ENCODE peak calls at places on chromosomes 3 and 15, in six cellular contexts. F is MCF 10A; P is GM03348; L is fibroblast of mammary gland; U is nucleus accumbens; N is stimulated activated CD4-positive, alpha-beta T cell treated with anti-CD3 and anti-CD28 coated beads, Interleukin-15, amount 100 ng/mL, for 48 hours. T is an unnamed sample.
A peak's percentile ranks its signal among the peaks of the same experiment; 100 is the strongest.

GRCh38 chr15:40696228-40696627 is 1.3 kb downstream of the RAD51 start:
- DNase-seq in N (no peak), L (no peak), P (no peak), F (no peak), U (no peak), T (no peak)

GRCh38 chr3:15616053-15616452 is 14.5 kb downstream of the BTD start:
- DNase-seq in U (no peak), P (no peak), N (no peak), F (peak; percentile 55), L (peak; percentile 69), T (no peak)

GRCh38 chr15:55703873-55704285 is 39.1 kb downstream of the PRTG start:
- DNase-seq in U (no peak), L (peak; percentile 21), F (no peak), N (no peak), P (peak; percentile 9), T (no peak)

GRCh38 chr3:72997421-72997961 is 880 bp downstream of the PPP4R2 start:
- DNase-seq in F (peak; percentile 70), P (peak; percentile 51), N (peak; percentile 19), U (no peak), L (peak; percentile 69), T (no peak)

GRCh38 chr3:126126811-126127431 is 43.0 kb upstream of the SLC41A3 start:
- DNase-seq in L (no peak), N (no peak), U (no peak), F (no peak), P (no peak), T (peak; percentile 19)

GRCh38 chr3:55406666-55407425 is 80.3 kb downstream of the WNT5A start:
- DNase-seq in P (no peak), N (no peak), F (no peak), U (no peak), L (peak; percentile 66), T (no peak)

GRCh38 chr15:73334086-73334485 is 34.7 kb downstream of the HCN4 start:
- DNase-seq in P (no peak), L (no peak), F (no peak), U (no peak), N (no peak), T (peak; percentile 21)

GRCh38 chr3:122457706-122458105 is 41.8 kb upstream of the WDR5B start:
- DNase-seq in U (no peak), L (no peak), F (no peak), P (no peak), N (no peak), T (no peak)

GRCh38 chr15:35784745-35785144 is 238.8 kb upstream of the DPH6 start:
- DNase-seq in N (no peak), P (no peak), L (no peak), U (no peak), F (no peak), T (no peak)

GRCh38 chr15:88337993-88338392 is 81.5 kb upstream of the NTRK3 start:
- DNase-seq in L (no peak), U (no peak), F (no peak), N (no peak), P (no peak), T (no peak)

GRCh38 chr3:20984594-20985207 is 766.3 kb downstream of the ZNF385D start:
- DNase-seq in U (no peak), N (no peak), L (no peak), F (no peak), P (no peak), T (no peak)

GRCh38 chr3:33181229-33181628 is 37.4 kb downstream of the SUSD5 start:
- DNase-seq in F (no peak), P (no peak), L (no peak), U (no peak), N (no peak), T (no peak)

GRCh38 chr3:141669434-141669833 is 68.7 kb upstream of the RNF7 start:
- DNase-seq in F (no peak), P (no peak), U (no peak), L (no peak), N (no peak), T (no peak)

GRCh38 chr3:195260286-195260905 is 10.6 kb downstream of the XXYLT1 start:
- DNase-seq in L (peak; percentile 24), N (no peak), U (no peak), F (no peak), P (no peak), T (peak; percentile 90)

GRCh38 chr3:172653004-172653403 is 57.9 kb downstream of the NCEH1 start:
- DNase-seq in U (no peak), P (no peak), F (no peak), N (no peak), L (no peak), T (no peak)

GRCh38 chr3:138479355-138479964 is 45.0 kb downstream of the ESYT3 start:
- DNase-seq in N (peak; percentile 13), U (no peak), L (peak; percentile 54), F (peak; percentile 62), P (peak; percentile 37), T (no peak)

GRCh38 chr3:71339049-71339448 is 244.5 kb downstream of the FOXP1 start:
- DNase-seq in P (no peak), L (no peak), U (no peak), N (no peak), F (no peak), T (no peak)

GRCh38 chr3:12372762-12373280 is 84.0 kb downstream of the PPARG start:
- DNase-seq in L (peak; percentile 41), F (peak; percentile 5), P (no peak), U (no peak), N (no peak), T (no peak)